ENCODE peak calls at places on chromosomes 6 and 20, in eight cellular contexts. S, O, T, B, I, F, U and D are unnamed samples.

GRCh38 chr20:34163316-34163715 is 51.3 kb upstream of the EIF2S2 start:
- DNase-seq in S (no peak), O (no peak), T (no peak), B (no peak), I (no peak), F (no peak), U (no peak), D (no peak)

GRCh38 chr20:9079038-9079731 is 10.3 kb downstream of the PLCB4 start:
- DNase-seq in S (no peak), O (no peak), T (no peak), B (no peak), I (peak), F (no peak), U (no peak), D (no peak)

GRCh38 chr20:49899551-49900383 is 15.6 kb downstream of the SPATA2 start:
- DNase-seq in S (no peak), O (no peak), T (no peak), B (no peak), I (no peak), F (no peak), U (no peak), D (no peak)

GRCh38 chr6:144898052-144898689 is 613.0 kb downstream of the UTRN start:
- DNase-seq in S (no peak), O (no peak), T (no peak), B (no peak), I (no peak), F (no peak), U (no peak), D (no peak)

GRCh38 chr20:14959506-14960493 is 622.4 kb upstream of the FLRT3 start:
- DNase-seq in S (no peak), O (no peak), T (no peak), B (no peak), I (no peak), F (no peak), U (no peak), D (no peak)

GRCh38 chr6:54058236-54058635 is 53.0 kb upstream of the MLIP start:
- DNase-seq in S (no peak), O (no peak), T (no peak), B (no peak), I (no peak), F (no peak), U (no peak), D (no peak)

GRCh38 chr6:100678027-100678426 is 203.1 kb downstream of the ASCC3 start:
- DNase-seq in S (no peak), O (no peak), T (no peak), B (peak), I (no peak), F (no peak), U (peak), D (no peak)

GRCh38 chr6:44779130-44779826 is 391.8 kb downstream of the CDC5L start:
- DNase-seq in S (no peak), O (no peak), T (peak), B (no peak), I (no peak), F (no peak), U (no peak), D (no peak)

GRCh38 chr6:148822819-148823218 is 76.0 kb downstream of the UST start:
- DNase-seq in S (no peak), O (no peak), T (no peak), B (no peak), I (no peak), F (no peak), U (no peak), D (no peak)

GRCh38 chr6:116070990-116071389 is 10.3 kb upstream of the FRK start:
- DNase-seq in S (no peak), O (no peak), T (no peak), B (no peak), I (no peak), F (no peak), U (no peak), D (no peak)

GRCh38 chr6:71287038-71287437 is 1.6 kb upstream of the OGFRL1 start:
- DNase-seq in S (no peak), O (no peak), T (no peak), B (no peak), I (no peak), F (no peak), U (no peak), D (no peak)

GRCh38 chr6:2791124-2792050 is 26.2 kb downstream of the WRNIP1 start:
- DNase-seq in S (peak), O (no peak), T (peak), B (peak), I (peak), F (peak), U (peak), D (peak)

GRCh38 chr6:41733707-41734665 is 1.4 kb downstream of the TFEB start:
- DNase-seq in S (peak), O (peak), T (peak), B (peak), I (peak), F (peak), U (peak), D (no peak)